ENCODE peak calls at places on chromosomes 2 and 18, in five cellular contexts. S is pancreas; J is CD8-positive, alpha-beta T cell; W is HCT116; L is hepatocyte. H is an unnamed sample.

GRCh38 chr2:96604104-96604503 is 34.0 kb downstream of the KANSL3 start:
- DNase-seq in L (peak; percentile 23), S (no peak), J (no peak), W (no peak), H (peak; percentile 80)

GRCh38 chr2:241279413-241279812 is 36.1 kb downstream of the HDLBP start:
- DNase-seq in J (no peak), S (no peak), L (no peak), W (no peak), H (no peak)

GRCh38 chr18:8165095-8165494 is 444.1 kb upstream of the RAB12 start:
- DNase-seq in S (no peak), J (no peak), W (no peak), L (no peak), H (no peak)

GRCh38 chr2:12173271-12173942 is 427.0 kb downstream of the LPIN1 start:
- DNase-seq in J (no peak), S (no peak), L (no peak), W (no peak), H (no peak)

GRCh38 chr2:25877431-25878360 is 591 bp downstream of the ASXL2 start:
- DNase-seq in S (peak; percentile 56), J (peak; percentile 54), W (peak; percentile 42), L (peak; percentile 58), H (peak; percentile 81)

GRCh38 chr2:32064021-32064678 is 794 bp downstream of the SPAST start:
- DNase-seq in J (no peak), W (no peak), L (peak; percentile 13), S (no peak), H (no peak)

GRCh38 chr2:178295115-178295514 is 100.8 kb downstream of the OSBPL6 start:
- DNase-seq in S (no peak), J (no peak), L (peak; percentile 17), W (no peak), H (no peak)

GRCh38 chr2:32969444-32970162 is 22.9 kb downstream of the LTBP1 start:
- DNase-seq in S (no peak), J (no peak), L (no peak), W (no peak), H (no peak)

GRCh38 chr2:240255811-240256703 is 115.6 kb upstream of the OTOS start:
- DNase-seq in W (no peak), S (peak; percentile 61), J (no peak), L (peak; percentile 83), H (peak; percentile 63)

GRCh38 chr2:62568983-62569837 is 63.2 kb upstream of the TMEM17 start:
- DNase-seq in L (no peak), S (no peak), W (no peak), J (no peak), H (no peak)

GRCh38 chr2:203636896-203637818 is 69.3 kb upstream of the CD28 start:
- DNase-seq in L (no peak), S (no peak), W (no peak), J (no peak), H (peak; percentile 52)

GRCh38 chr18:26056291-26056690 is 34.1 kb downstream of the SS18 start:
- DNase-seq in L (no peak), S (no peak), J (no peak), W (no peak), H (no peak)

GRCh38 chr2:175640655-175641054 is 361.4 kb downstream of the LNPK start:
- DNase-seq in S (no peak), W (no peak), L (peak; percentile 35), J (no peak), H (no peak)

GRCh38 chr2:239831272-239831731 is 193.8 kb downstream of the NDUFA10 start:
- DNase-seq in S (no peak), W (no peak), J (no peak), L (no peak), H (peak; percentile 76)

GRCh38 chr2:241483305-241483704 is 25.1 kb downstream of the STK25 start:
- DNase-seq in J (no peak), L (no peak), S (no peak), W (no peak), H (no peak)

GRCh38 chr18:25516121-25516520 is 164.2 kb upstream of the ZNF521 start:
- DNase-seq in J (no peak), S (no peak), W (no peak), L (no peak), H (no peak)

GRCh38 chr2:391658-392170 is 103.8 kb upstream of the ALKAL2 start:
- DNase-seq in S (no peak), W (no peak), L (no peak), J (no peak), H (peak; percentile 46)

GRCh38 chr2:88828397-88829137 is 137.1 kb downstream of the RPIA start:
- DNase-seq in J (no peak), L (no peak), S (no peak), W (no peak), H (no peak)

GRCh38 chr18:51897884-51898283 is 442.1 kb upstream of the DCC start:
- DNase-seq in W (no peak), L (peak; percentile 11), J (no peak), S (no peak), H (no peak)

GRCh38 chr2:75666821-75667344 is 20.3 kb downstream of the MRPL19 start:
- DNase-seq in W (no peak), S (no peak), J (no peak), L (peak; percentile 34), H (no peak)

GRCh38 chr2:2926858-2927175 is 450.8 kb downstream of the EIPR1 start:
- DNase-seq in S (no peak), L (no peak), W (no peak), J (no peak), H (no peak)

GRCh38 chr2:122927710-122928249 is 1097.3 kb upstream of the CNTNAP5 start:
- DNase-seq in W (no peak), L (no peak), S (no peak), J (no peak), H (no peak)

GRCh38 chr2:3334392-3334791 is 43.2 kb downstream of the EIPR1 start:
- DNase-seq in W (no peak), J (no peak), S (no peak), L (no peak), H (no peak)

GRCh38 chr18:9658111-9658641 is 43.8 kb upstream of the PPP4R1 start:
- DNase-seq in W (peak; percentile 60), L (no peak), J (no peak), S (no peak), H (no peak)

DNA sequence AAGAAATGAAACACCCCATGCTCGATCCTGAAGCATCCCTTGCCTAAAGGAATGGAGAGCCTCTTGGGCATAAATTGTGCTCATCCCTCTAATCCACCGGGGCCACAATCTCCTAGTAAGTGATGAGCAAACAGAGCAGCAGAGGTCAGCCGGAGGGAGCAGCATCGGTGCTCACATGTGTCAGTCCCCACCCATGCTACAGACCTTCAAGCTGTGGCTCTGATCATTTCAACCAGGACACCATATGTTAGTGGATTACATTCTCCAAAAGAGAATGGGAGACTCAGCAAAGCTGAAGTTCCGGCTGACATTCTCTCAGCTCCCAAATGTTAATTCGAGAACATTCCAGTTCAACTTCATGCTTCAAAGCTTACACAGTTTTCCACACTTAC is 75.6 kb downstream of the AAK1 start:
- DNase-seq in S (no peak), W (no peak), L (no peak), J (no peak), H (no peak)
- H3K4me1 ChIP-seq in S (peaks cover 32% of the 10 kb centered on the region), W (peaks cover 26% of the 10 kb centered on the region), L (no peaks in the 10 kb centered on the region), J (peaks cover 91% of the 10 kb centered on the region), H (peaks cover 9% of the 10 kb centered on the region)

DNA sequence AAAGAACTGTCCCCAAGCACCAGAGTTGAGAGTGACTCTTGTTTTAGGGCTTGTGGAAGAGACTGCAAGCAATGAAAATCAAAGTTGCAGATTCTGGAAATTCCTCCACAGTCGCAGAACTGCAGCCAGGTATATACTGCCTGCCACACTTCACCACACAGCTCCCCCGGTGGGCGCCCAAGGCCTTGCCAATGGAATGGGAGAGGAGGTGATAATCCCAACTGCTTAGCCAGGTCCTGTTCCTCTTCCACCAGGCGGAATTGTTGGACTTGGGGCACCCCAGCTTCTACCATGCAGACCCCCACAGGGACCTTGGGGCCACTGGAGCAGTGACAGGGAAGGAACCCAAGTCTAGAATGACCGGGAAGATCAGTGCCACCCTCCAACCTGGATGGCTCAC is 4.8 kb upstream of the PDIA6 start:
- DNase-seq in W (peak; percentile 37), L (peak; percentile 44), S (no peak), J (no peak), H (peak; percentile 92)
- TF ChIP-seq CTCF in W (no peak), L (peak; percentile 12), S (no peak), J (peak; percentile 16), H (peak; percentile 85)

GRCh38 chr18:79782566-79783308 is 15.0 kb upstream of the KCNG2 start:
- DNase-seq in J (no peak), S (no peak), W (no peak), L (no peak), H (peak; percentile 55)
- H3K4me3 ChIP-seq in J (no peak overlapping the region), S (no peak overlapping the region), W (no peak overlapping the region), L (no peak overlapping the region), H (no peak overlapping the region)

DNA sequence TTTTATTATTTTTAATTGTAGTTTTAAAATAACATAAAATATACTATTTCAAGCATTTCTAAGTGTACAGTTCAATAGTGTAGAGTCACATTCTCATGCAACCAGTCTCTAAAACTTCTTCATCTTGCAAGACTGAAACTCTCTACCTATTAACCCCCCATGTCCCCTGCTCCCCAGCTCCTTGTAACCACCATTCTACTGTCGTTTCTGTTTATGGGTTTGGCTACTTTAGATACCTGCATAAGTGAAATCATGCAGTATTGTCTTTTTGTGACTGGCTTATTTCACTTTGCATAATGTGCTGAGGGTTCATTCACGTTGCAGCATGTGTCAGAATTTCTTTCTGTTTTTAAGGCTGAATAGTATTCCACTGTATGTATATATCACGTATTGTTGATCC is 139.4 kb downstream of the SMAD7 start:
- DNase-seq in L (no peak), J (no peak), W (no peak), S (no peak), H (peak; percentile 10)
- H3K4me1 ChIP-seq in L (peaks cover 3% of the 10 kb centered on the region), J (peaks cover 31% of the 10 kb centered on the region), W (peaks cover 23% of the 10 kb centered on the region), S (no peaks in the 10 kb centered on the region), H (peaks cover 2% of the 10 kb centered on the region)

GRCh38 chr2:31033032-31033431 is 105.2 kb downstream of the GALNT14 start:
- DNase-seq in W (no peak), J (no peak), S (no peak), L (no peak), H (peak; percentile 71)
- TF ChIP-seq CTCF in W (no peak), J (no peak), S (no peak), L (no peak), H (peak; percentile 73)

DNA sequence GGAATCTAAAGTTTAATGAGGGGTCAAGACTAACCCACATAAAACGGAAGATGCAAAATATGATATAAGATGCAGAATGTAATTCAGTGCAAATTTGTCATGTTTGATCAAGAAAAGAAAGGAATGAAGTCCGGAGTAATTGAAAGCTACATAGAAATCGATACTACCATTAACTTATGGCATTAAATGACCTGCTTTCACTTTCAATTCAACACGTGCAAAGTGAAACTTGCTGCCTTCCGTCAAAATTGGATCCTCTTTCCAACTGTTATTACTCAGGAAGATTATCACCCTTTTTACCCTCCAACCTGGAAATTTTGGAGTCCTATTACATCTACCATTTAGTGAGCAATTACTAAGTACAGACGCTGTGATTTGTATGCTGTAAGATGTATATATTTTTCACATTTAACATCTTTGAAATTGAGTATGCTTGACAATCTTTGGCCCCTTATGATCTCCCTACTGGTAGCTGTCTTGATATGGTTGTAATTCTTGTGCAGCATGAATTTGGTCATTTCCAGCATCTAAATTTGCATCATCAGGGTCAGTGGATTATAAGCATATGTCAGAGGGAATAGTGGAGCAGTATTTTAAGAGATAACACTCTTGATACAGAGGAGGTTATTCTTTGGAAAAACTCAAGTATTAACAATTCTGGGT is 18.6 kb downstream of the UNC80 start:
- DNase-seq in J (no peak), S (no peak), L (no peak), W (no peak), H (no peak)
- H3K4me3 ChIP-seq in J (no peak overlapping the region), S (no peak overlapping the region), L (no peak overlapping the region), W (no peak overlapping the region), H (no peak overlapping the region)

GRCh38 chr2:181894381-181894780 is 2.9 kb downstream of the ITPRID2 start:
- DNase-seq in J (no peak), S (no peak), L (no peak), W (no peak), H (no peak)
- H3K4me1 ChIP-seq in J (peaks cover 19% of the 10 kb centered on the region), S (peaks cover 19% of the 10 kb centered on the region), L (peaks cover 37% of the 10 kb centered on the region), W (peaks cover 81% of the 10 kb centered on the region), H (no peaks in the 10 kb centered on the region)

H was measured in endodermal cell.